ENCODE peak calls at places on chromosomes 13 and 19, in seven cellular contexts. One of them, this sample, is unnamed.

GRCh38 chr13:69706807-69707206 is 400.8 kb upstream of the ATXN8OS start:
- DNase-seq in cardiac fibroblast: no peak
- DNase-seq in LHCN-M2: no peak
- DNase-seq in stimulated activated CD4-positive, alpha-beta T cell treated with anti-CD3 and anti-CD28 coated beads, Interleukin-4, amount 100 ng/mL, for 24 hours: no peak
- DNase-seq in activated T-helper 1 cell treated with anti-CD3 and anti-CD28 coated beads, Interleukin-12 subunit alpha, Interleukin-12 subunit beta, Interleukin-2, Interleukin-4 antibody, amounts not matched to agents 30 ng/mL and 10 ng/mL and 1 ng/mL, durations not matched to agents 14 hours and 24 hours and 36 hours: no peak
- DNase-seq in SK-N-DZ: no peak
- DNase-seq in stimulated activated CD8-positive, alpha-beta memory T cell treated with anti-CD3 and anti-CD28 coated beads, Interleukin-2, amount 100 ng/mL, for 48 hours: no peak
- DNase-seq in this sample: no peak

GRCh38 chr13:101916108-101916757 is 463.8 kb downstream of the ITGBL1 start:
- DNase-seq in LHCN-M2: no peak
- DNase-seq in SK-N-DZ: peak; percentile 74
- DNase-seq in stimulated activated CD8-positive, alpha-beta memory T cell treated with anti-CD3 and anti-CD28 coated beads, Interleukin-2, amount 100 ng/mL, for 48 hours: no peak
- DNase-seq in stimulated activated CD4-positive, alpha-beta T cell treated with anti-CD3 and anti-CD28 coated beads, Interleukin-4, amount 100 ng/mL, for 24 hours: no peak
- DNase-seq in cardiac fibroblast: no peak
- DNase-seq in activated T-helper 1 cell treated with anti-CD3 and anti-CD28 coated beads, Interleukin-12 subunit alpha, Interleukin-12 subunit beta, Interleukin-2, Interleukin-4 antibody, amounts not matched to agents 30 ng/mL and 10 ng/mL and 1 ng/mL, durations not matched to agents 14 hours and 24 hours and 36 hours: no peak
- DNase-seq in this sample: no peak

GRCh38 chr13:74316531-74316930 is 182.3 kb upstream of the KLF12 start:
- DNase-seq in stimulated activated CD4-positive, alpha-beta T cell treated with anti-CD3 and anti-CD28 coated beads, Interleukin-4, amount 100 ng/mL, for 24 hours: no peak
- DNase-seq in stimulated activated CD8-positive, alpha-beta memory T cell treated with anti-CD3 and anti-CD28 coated beads, Interleukin-2, amount 100 ng/mL, for 48 hours: no peak
- DNase-seq in SK-N-DZ: no peak
- DNase-seq in activated T-helper 1 cell treated with anti-CD3 and anti-CD28 coated beads, Interleukin-12 subunit alpha, Interleukin-12 subunit beta, Interleukin-2, Interleukin-4 antibody, amounts not matched to agents 30 ng/mL and 10 ng/mL and 1 ng/mL, durations not matched to agents 14 hours and 24 hours and 36 hours: no peak
- DNase-seq in LHCN-M2: no peak
- DNase-seq in cardiac fibroblast: no peak
- DNase-seq in this sample: no peak

GRCh38 chr19:44626067-44626624 is 12.8 kb downstream of the IGSF23 start:
- DNase-seq in LHCN-M2: peak; percentile 79
- DNase-seq in stimulated activated CD8-positive, alpha-beta memory T cell treated with anti-CD3 and anti-CD28 coated beads, Interleukin-2, amount 100 ng/mL, for 48 hours: no peak
- DNase-seq in SK-N-DZ: no peak
- DNase-seq in activated T-helper 1 cell treated with anti-CD3 and anti-CD28 coated beads, Interleukin-12 subunit alpha, Interleukin-12 subunit beta, Interleukin-2, Interleukin-4 antibody, amounts not matched to agents 30 ng/mL and 10 ng/mL and 1 ng/mL, durations not matched to agents 14 hours and 24 hours and 36 hours: no peak
- DNase-seq in stimulated activated CD4-positive, alpha-beta T cell treated with anti-CD3 and anti-CD28 coated beads, Interleukin-4, amount 100 ng/mL, for 24 hours: no peak
- DNase-seq in cardiac fibroblast: peak; percentile 90
- DNase-seq in this sample: no peak

GRCh38 chr19:44764975-44765948 is 12.4 kb upstream of the CBLC start:
- DNase-seq in stimulated activated CD8-positive, alpha-beta memory T cell treated with anti-CD3 and anti-CD28 coated beads, Interleukin-2, amount 100 ng/mL, for 48 hours: no peak
- DNase-seq in SK-N-DZ: no peak
- DNase-seq in stimulated activated CD4-positive, alpha-beta T cell treated with anti-CD3 and anti-CD28 coated beads, Interleukin-4, amount 100 ng/mL, for 24 hours: no peak
- DNase-seq in LHCN-M2: no peak
- DNase-seq in cardiac fibroblast: no peak
- DNase-seq in activated T-helper 1 cell treated with anti-CD3 and anti-CD28 coated beads, Interleukin-12 subunit alpha, Interleukin-12 subunit beta, Interleukin-2, Interleukin-4 antibody, amounts not matched to agents 30 ng/mL and 10 ng/mL and 1 ng/mL, durations not matched to agents 14 hours and 24 hours and 36 hours: no peak
- DNase-seq in this sample: no peak

GRCh38 chr13:22589880-22590279 is 590.9 kb upstream of the SGCG start:
- DNase-seq in stimulated activated CD4-positive, alpha-beta T cell treated with anti-CD3 and anti-CD28 coated beads, Interleukin-4, amount 100 ng/mL, for 24 hours: no peak
- DNase-seq in cardiac fibroblast: no peak
- DNase-seq in SK-N-DZ: peak; percentile 91
- DNase-seq in activated T-helper 1 cell treated with anti-CD3 and anti-CD28 coated beads, Interleukin-12 subunit alpha, Interleukin-12 subunit beta, Interleukin-2, Interleukin-4 antibody, amounts not matched to agents 30 ng/mL and 10 ng/mL and 1 ng/mL, durations not matched to agents 14 hours and 24 hours and 36 hours: no peak
- DNase-seq in stimulated activated CD8-positive, alpha-beta memory T cell treated with anti-CD3 and anti-CD28 coated beads, Interleukin-2, amount 100 ng/mL, for 48 hours: no peak
- DNase-seq in LHCN-M2: no peak
- DNase-seq in this sample: no peak

GRCh38 chr13:76533251-76533650 is 353.0 kb downstream of the KCTD12 start:
- DNase-seq in cardiac fibroblast: no peak
- DNase-seq in SK-N-DZ: no peak
- DNase-seq in LHCN-M2: no peak
- DNase-seq in stimulated activated CD4-positive, alpha-beta T cell treated with anti-CD3 and anti-CD28 coated beads, Interleukin-4, amount 100 ng/mL, for 24 hours: no peak
- DNase-seq in activated T-helper 1 cell treated with anti-CD3 and anti-CD28 coated beads, Interleukin-12 subunit alpha, Interleukin-12 subunit beta, Interleukin-2, Interleukin-4 antibody, amounts not matched to agents 30 ng/mL and 10 ng/mL and 1 ng/mL, durations not matched to agents 14 hours and 24 hours and 36 hours: no peak
- DNase-seq in stimulated activated CD8-positive, alpha-beta memory T cell treated with anti-CD3 and anti-CD28 coated beads, Interleukin-2, amount 100 ng/mL, for 48 hours: no peak
- DNase-seq in this sample: no peak

GRCh38 chr13:44523176-44524017 is 52.7 kb downstream of the TSC22D1 start:
- DNase-seq in cardiac fibroblast: peak; percentile 61
- DNase-seq in LHCN-M2: peak; percentile 24
- DNase-seq in stimulated activated CD8-positive, alpha-beta memory T cell treated with anti-CD3 and anti-CD28 coated beads, Interleukin-2, amount 100 ng/mL, for 48 hours: no peak
- DNase-seq in activated T-helper 1 cell treated with anti-CD3 and anti-CD28 coated beads, Interleukin-12 subunit alpha, Interleukin-12 subunit beta, Interleukin-2, Interleukin-4 antibody, amounts not matched to agents 30 ng/mL and 10 ng/mL and 1 ng/mL, durations not matched to agents 14 hours and 24 hours and 36 hours: no peak
- DNase-seq in stimulated activated CD4-positive, alpha-beta T cell treated with anti-CD3 and anti-CD28 coated beads, Interleukin-4, amount 100 ng/mL, for 24 hours: no peak
- DNase-seq in SK-N-DZ: no peak
- DNase-seq in this sample: no peak

GRCh38 chr13:51721485-51721884 is 82.5 kb downstream of the DHRS12 start:
- DNase-seq in SK-N-DZ: no peak
- DNase-seq in activated T-helper 1 cell treated with anti-CD3 and anti-CD28 coated beads, Interleukin-12 subunit alpha, Interleukin-12 subunit beta, Interleukin-2, Interleukin-4 antibody, amounts not matched to agents 30 ng/mL and 10 ng/mL and 1 ng/mL, durations not matched to agents 14 hours and 24 hours and 36 hours: no peak
- DNase-seq in stimulated activated CD4-positive, alpha-beta T cell treated with anti-CD3 and anti-CD28 coated beads, Interleukin-4, amount 100 ng/mL, for 24 hours: no peak
- DNase-seq in stimulated activated CD8-positive, alpha-beta memory T cell treated with anti-CD3 and anti-CD28 coated beads, Interleukin-2, amount 100 ng/mL, for 48 hours: no peak
- DNase-seq in cardiac fibroblast: peak; percentile 30
- DNase-seq in LHCN-M2: no peak
- DNase-seq in this sample: no peak

GRCh38 chr19:47653856-47654255 is 44.9 kb downstream of the BICRA start:
- DNase-seq in stimulated activated CD4-positive, alpha-beta T cell treated with anti-CD3 and anti-CD28 coated beads, Interleukin-4, amount 100 ng/mL, for 24 hours: no peak
- DNase-seq in activated T-helper 1 cell treated with anti-CD3 and anti-CD28 coated beads, Interleukin-12 subunit alpha, Interleukin-12 subunit beta, Interleukin-2, Interleukin-4 antibody, amounts not matched to agents 30 ng/mL and 10 ng/mL and 1 ng/mL, durations not matched to agents 14 hours and 24 hours and 36 hours: no peak
- DNase-seq in cardiac fibroblast: no peak
- DNase-seq in LHCN-M2: peak; percentile 30
- DNase-seq in SK-N-DZ: no peak
- DNase-seq in stimulated activated CD8-positive, alpha-beta memory T cell treated with anti-CD3 and anti-CD28 coated beads, Interleukin-2, amount 100 ng/mL, for 48 hours: no peak
- DNase-seq in this sample: no peak

GRCh38 chr19:18972301-18972831 is 31.3 kb upstream of the HOMER3 start:
- DNase-seq in SK-N-DZ: no peak
- DNase-seq in stimulated activated CD8-positive, alpha-beta memory T cell treated with anti-CD3 and anti-CD28 coated beads, Interleukin-2, amount 100 ng/mL, for 48 hours: no peak
- DNase-seq in stimulated activated CD4-positive, alpha-beta T cell treated with anti-CD3 and anti-CD28 coated beads, Interleukin-4, amount 100 ng/mL, for 24 hours: no peak
- DNase-seq in activated T-helper 1 cell treated with anti-CD3 and anti-CD28 coated beads, Interleukin-12 subunit alpha, Interleukin-12 subunit beta, Interleukin-2, Interleukin-4 antibody, amounts not matched to agents 30 ng/mL and 10 ng/mL and 1 ng/mL, durations not matched to agents 14 hours and 24 hours and 36 hours: no peak
- DNase-seq in cardiac fibroblast: peak; percentile 86
- DNase-seq in LHCN-M2: no peak
- DNase-seq in this sample: no peak

GRCh38 chr19:31105761-31106160 is 243.5 kb downstream of the TSHZ3 start:
- DNase-seq in stimulated activated CD8-positive, alpha-beta memory T cell treated with anti-CD3 and anti-CD28 coated beads, Interleukin-2, amount 100 ng/mL, for 48 hours: no peak
- DNase-seq in activated T-helper 1 cell treated with anti-CD3 and anti-CD28 coated beads, Interleukin-12 subunit alpha, Interleukin-12 subunit beta, Interleukin-2, Interleukin-4 antibody, amounts not matched to agents 30 ng/mL and 10 ng/mL and 1 ng/mL, durations not matched to agents 14 hours and 24 hours and 36 hours: no peak
- DNase-seq in cardiac fibroblast: no peak
- DNase-seq in LHCN-M2: no peak
- DNase-seq in SK-N-DZ: no peak
- DNase-seq in stimulated activated CD4-positive, alpha-beta T cell treated with anti-CD3 and anti-CD28 coated beads, Interleukin-4, amount 100 ng/mL, for 24 hours: no peak
- DNase-seq in this sample: no peak

This sample was measured in DMS 273 treated with DMSO at 0.1 percent for 48 hours.